ENCODE peak calls at places on chromosomes 11 and 22, in five cellular contexts. N, S, G, D and Z are unnamed samples.

GRCh38 chr11:68302256-68303054 is 9.9 kb upstream of the LRP5 start:
- DNase-seq in N (no peak), S (peak; percentile 81), G (peak; percentile 59), D (peak; percentile 68), Z (no peak)

GRCh38 chr22:40757071-40757470 is 62.1 kb downstream of the SLC25A17 start:
- DNase-seq in N (no peak), S (peak; percentile 23), G (peak; percentile 69), D (no peak), Z (no peak)

GRCh38 chr11:76666408-76666807 is 4.1 kb downstream of the LRRC32 start:
- DNase-seq in N (peak; percentile 74), S (no peak), G (no peak), D (peak; percentile 72), Z (peak; percentile 46)

GRCh38 chr11:72625746-72626636 is 48.2 kb downstream of the PDE2A start:
- DNase-seq in N (no peak), S (no peak), G (no peak), D (peak; percentile 79), Z (no peak)

GRCh38 chr22:27885977-27886842 is 32.8 kb downstream of the PITPNB start:
- DNase-seq in N (peak; percentile 61), S (peak; percentile 50), G (peak; percentile 86), D (peak; percentile 91), Z (no peak)

GRCh38 chr22:48895831-48896765 is 931.6 kb downstream of the BRD1 start:
- DNase-seq in N (no peak), S (no peak), G (no peak), D (no peak), Z (peak; percentile 12)

GRCh38 chr11:59263225-59263894 is 50.6 kb upstream of the MPEG1 start:
- DNase-seq in N (peak; percentile 55), S (peak; percentile 50), G (no peak), D (no peak), Z (peak; percentile 79)

GRCh38 chr11:5071815-5072214 is 2.4 kb downstream of the OR52E1 start:
- DNase-seq in N (no peak), S (no peak), G (no peak), D (no peak), Z (no peak)

GRCh38 chr11:96323643-96323985 is 19.4 kb downstream of the MAML2 start:
- DNase-seq in N (no peak), S (no peak), G (no peak), D (no peak), Z (no peak)

GRCh38 chr11:11916981-11917399 is 75.2 kb downstream of the USP47 start:
- DNase-seq in N (peak; percentile 4), S (peak; percentile 55), G (peak; percentile 89), D (no peak), Z (no peak)

DNA sequence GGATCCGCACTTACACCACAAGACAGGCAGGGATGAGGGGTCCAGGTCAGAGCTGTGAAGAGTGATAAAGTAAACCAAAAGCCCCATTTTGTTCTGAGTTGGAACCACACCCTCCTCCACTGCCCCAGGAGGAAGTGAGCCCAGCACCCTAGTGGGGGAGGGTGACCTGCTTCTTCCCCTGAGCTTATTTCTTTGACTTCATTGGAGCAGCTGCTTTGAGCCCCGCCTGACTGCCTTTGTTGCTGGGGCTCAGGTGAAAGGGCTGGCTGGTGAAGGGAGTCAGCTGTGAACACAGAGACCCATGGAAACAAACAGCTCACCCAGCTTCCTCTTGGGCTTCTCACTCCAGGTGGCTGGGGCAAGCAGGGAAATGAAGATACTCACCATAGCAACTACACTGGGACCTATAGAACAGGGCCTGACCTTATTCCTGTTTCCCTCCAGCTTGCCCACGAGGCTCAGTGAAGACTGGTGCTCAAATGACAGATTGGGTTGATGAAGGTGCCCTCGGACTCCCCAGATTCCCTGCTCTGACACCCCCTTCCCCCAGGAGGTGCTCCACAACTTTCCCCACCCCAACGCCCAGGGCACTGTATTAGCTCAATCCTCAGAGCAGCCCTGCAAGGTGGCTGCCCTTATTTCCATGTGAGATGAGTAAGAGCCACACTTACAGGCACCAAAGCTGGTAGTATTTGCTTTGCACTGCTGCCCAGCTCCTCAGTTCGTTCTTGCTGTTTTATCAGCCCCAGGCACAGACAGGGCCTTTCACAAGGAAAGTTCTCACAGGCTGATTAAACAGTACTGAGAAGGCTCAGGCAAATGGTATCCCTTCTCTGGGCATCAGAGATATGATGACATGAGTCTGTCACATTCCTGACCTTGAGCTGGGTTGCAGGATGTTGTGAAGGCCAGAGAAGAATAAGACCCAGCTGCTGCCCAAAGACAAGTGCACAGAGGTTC is 2.4 kb downstream of the UCP2 start:
- DNase-seq in N (no peak), S (peak; percentile 8), G (no peak), D (peak; percentile 41), Z (peak; percentile 56)
- H2AFZ ChIP-seq in N (no peak overlapping the region), S (no peak overlapping the region), G (no peak overlapping the region), D (no peak overlapping the region), Z (no peak overlapping the region)

GRCh38 chr11:78332872-78333271 is 84.7 kb downstream of the GAB2 start:
- DNase-seq in N (no peak), S (no peak), G (no peak), D (no peak), Z (no peak)

GRCh38 chr11:78331711-78332110 is 85.9 kb downstream of the GAB2 start:
- DNase-seq in N (peak; percentile 30), S (no peak), G (no peak), D (no peak), Z (no peak)

GRCh38 chr11:78334109-78334508 is 83.5 kb downstream of the GAB2 start:
- DNase-seq in N (no peak), S (no peak), G (no peak), D (no peak), Z (no peak)

GRCh38 chr11:78330361-78330760 is 87.3 kb downstream of the GAB2 start:
- DNase-seq in N (no peak), S (no peak), G (no peak), D (no peak), Z (no peak)

DNA sequence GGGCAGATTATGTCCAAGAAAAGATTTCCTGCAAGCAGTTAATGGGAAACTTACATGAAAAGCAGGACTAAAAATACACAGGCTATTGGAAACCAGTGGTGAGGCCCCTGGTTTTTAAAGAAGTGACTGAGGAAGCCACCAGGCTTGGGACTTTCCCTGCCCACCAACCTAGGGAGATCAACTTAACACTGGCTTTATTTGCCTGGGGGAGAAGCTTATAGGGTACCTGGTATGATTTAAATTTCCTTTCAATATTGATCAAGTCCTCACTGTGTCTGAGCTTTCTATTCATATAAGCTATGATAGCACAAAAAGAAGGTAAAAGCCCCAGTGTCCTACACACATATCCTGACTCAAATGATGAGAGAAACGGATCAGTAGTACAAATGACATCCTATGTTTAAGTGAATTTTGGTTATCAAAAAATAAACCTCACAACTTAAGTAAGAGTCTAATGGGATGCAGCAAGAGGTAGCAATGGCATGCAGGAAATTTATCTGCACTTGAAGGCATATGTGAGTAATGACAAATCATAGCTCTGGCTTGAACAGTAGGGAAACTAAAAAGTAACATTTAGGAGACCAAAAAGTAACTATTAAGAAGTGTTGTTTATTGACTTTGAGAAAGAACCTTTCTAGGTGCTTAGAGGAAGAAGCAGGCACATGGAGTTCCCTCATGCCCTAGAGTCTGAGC is 85.3 kb downstream of the GAB2 start:
- DNase-seq in N (no peak), S (no peak), G (peak; percentile 26), D (no peak), Z (no peak)
- H2AFZ ChIP-seq in N (no peak overlapping the region), S (no peak overlapping the region), G (no peak overlapping the region), D (no peak overlapping the region), Z (no peak overlapping the region)

DNA sequence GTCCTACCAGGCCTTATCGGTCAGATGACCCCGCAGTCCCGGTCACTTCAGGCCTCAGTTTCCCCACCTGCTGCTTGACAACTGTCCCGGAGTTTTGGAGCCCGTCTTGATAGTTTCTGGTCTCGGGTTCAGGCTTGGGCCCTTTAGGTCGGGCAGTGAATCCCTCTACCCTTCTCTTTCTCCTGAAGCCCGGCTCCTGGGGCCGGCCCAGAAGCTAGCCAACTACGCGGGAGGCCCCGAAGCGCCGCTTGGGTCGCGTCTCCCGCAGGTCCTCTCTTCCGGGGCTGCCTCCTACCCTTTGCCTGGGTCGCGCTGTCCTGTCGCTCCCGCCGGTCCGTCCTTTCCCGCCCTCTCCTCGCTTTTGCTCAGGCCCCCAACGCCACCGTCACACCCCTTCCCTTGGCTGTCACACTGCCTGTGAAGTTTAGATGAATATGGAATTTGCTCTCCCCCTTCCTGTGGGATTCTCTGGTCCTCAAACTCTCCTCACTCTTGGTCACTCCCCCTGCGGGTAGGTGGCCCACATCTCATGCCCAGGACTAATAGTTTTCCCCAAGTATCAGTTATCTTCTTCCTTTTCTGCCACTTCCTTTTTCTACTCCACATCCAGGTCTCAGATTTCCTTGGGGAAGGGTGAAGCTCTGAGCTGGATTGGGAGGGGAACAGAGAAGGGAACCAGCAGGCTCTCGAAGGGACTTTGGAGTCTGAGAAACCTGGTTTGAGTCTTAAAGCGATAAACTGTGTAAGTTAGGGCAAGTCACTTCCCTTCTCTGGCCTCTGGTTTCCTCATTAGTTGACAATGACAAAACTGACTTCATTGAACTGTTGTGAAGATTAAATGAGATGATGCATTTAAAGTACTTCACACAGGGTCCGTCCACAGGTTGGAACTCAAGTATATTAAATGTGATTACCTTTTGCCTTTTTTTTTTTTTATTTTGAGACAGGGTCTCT is 791 bp downstream of the RAB1B start:
- DNase-seq in N (peak; percentile 66), S (peak; percentile 53), G (peak; percentile 62), D (peak; percentile 75), Z (peak; percentile 65)
- H2AFZ ChIP-seq in N (peak overlapping the region; percentile 85), S (peak overlapping the region; percentile 54), G (no peak overlapping the region), D (no peak overlapping the region), Z (no peak overlapping the region)

GRCh38 chr11:58055806-58056401 is 25.2 kb downstream of the OR6Q1 start:
- DNase-seq in N (no peak), S (no peak), G (no peak), D (no peak), Z (no peak)

GRCh38 chr11:58059011-58059358 is 28.2 kb downstream of the OR6Q1 start:
- DNase-seq in N (peak; percentile 56), S (peak; percentile 64), G (peak; percentile 89), D (peak; percentile 50), Z (no peak)

GRCh38 chr11:58058276-58059010 is 27.7 kb downstream of the OR6Q1 start:
- DNase-seq in N (no peak), S (peak; percentile 27), G (no peak), D (no peak), Z (no peak)

GRCh38 chr11:58060535-58060934 is 29.8 kb downstream of the OR6Q1 start:
- DNase-seq in N (no peak), S (no peak), G (no peak), D (no peak), Z (no peak)

DNA sequence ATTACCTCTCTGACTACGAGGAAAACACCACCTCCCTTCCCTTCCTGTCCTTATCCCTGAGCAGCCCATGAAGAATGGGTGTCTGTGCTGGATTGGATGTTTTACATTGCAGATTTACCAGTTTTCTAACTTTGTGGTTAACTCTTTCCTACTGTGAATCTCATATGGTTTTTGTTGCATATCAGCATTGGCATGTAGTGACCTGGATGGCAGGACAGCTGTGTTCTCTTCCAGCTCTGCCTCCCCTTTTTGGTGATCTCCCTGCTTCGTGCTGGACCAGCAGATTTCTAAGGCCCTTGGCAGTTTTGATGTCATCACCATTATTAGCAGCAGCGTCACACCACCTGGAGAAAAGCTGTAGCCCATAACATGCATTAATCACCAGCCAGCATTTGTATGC is 26.7 kb downstream of the OR6Q1 start:
- DNase-seq in N (no peak), S (no peak), G (peak; percentile 28), D (peak; percentile 29), Z (no peak)
- H2AFZ ChIP-seq in N (no peak overlapping the region), S (no peak overlapping the region), G (peak overlapping the region; percentile 75), D (no peak overlapping the region), Z (no peak overlapping the region)